ENCODE peak calls at places on chromosomes 12 and 14, in six cellular contexts. M is IMR-90, S is H9, G is H1, W is mesenchymal stem cell, V is trophoblast cell. E is an unnamed sample.
A peak's percentile ranks its signal among the peaks of the same experiment; 100 is the strongest.

GRCh38 chr12:116370004-116370404 is 92.5 kb upstream of the MED13L start:
- DNase-seq in V (peak; percentile 96), S (no peak), G (no peak), W (peak; percentile 91), M (peak; percentile 83), E (no peak)

GRCh38 chr14:57391609-57392195 is 1.3 kb downstream of the NAA30 start:
- DNase-seq in W (peak; percentile 33), S (no peak), G (no peak), M (peak; percentile 8), V (peak; percentile 8), E (no peak)

GRCh38 chr12:10025236-10025635 is 5.2 kb upstream of the CLEC9A start:
- DNase-seq in W (no peak), G (no peak), V (no peak), M (no peak), S (no peak), E (no peak)

GRCh38 chr12:22978962-22979361 is 354.0 kb downstream of the ETNK1 start:
- DNase-seq in W (peak; percentile 47), G (no peak), M (peak; percentile 95), V (peak; percentile 21), S (no peak), E (no peak)

GRCh38 chr12:15897433-15897832 is 13.7 kb upstream of the DERA start:
- DNase-seq in W (no peak), M (no peak), G (no peak), V (no peak), S (no peak), E (no peak)

GRCh38 chr14:71355324-71356201 is 448.3 kb downstream of the PCNX1 start:
- DNase-seq in G (no peak), M (peak; percentile 68), W (no peak), S (no peak), V (peak; percentile 12), E (no peak)

GRCh38 chr12:15532364-15532977 is 210.2 kb downstream of the PTPRO start:
- DNase-seq in M (peak; percentile 77), S (peak; percentile 72), G (peak; percentile 56), W (peak; percentile 69), V (peak; percentile 71), E (peak; percentile 40)

GRCh38 chr14:42736408-42736807 is 1129.7 kb downstream of the LRFN5 start:
- DNase-seq in V (no peak), G (no peak), M (no peak), S (no peak), W (no peak), E (no peak)

GRCh38 chr12:79183003-79183402 is 318.4 kb downstream of the SYT1 start:
- DNase-seq in V (no peak), G (no peak), M (peak; percentile 57), W (no peak), S (no peak), E (no peak)

GRCh38 chr12:83157604-83158003 is 470.9 kb downstream of the TMTC2 start:
- DNase-seq in S (no peak), M (no peak), G (no peak), W (no peak), V (no peak), E (no peak)

GRCh38 chr12:101862245-101862644 is 15.1 kb upstream of the DRAM1 start:
- DNase-seq in V (peak; percentile 83), W (no peak), M (no peak), S (no peak), G (no peak), E (no peak)

GRCh38 chr12:89351489-89352241 is 636 bp downstream of the DUSP6 start:
- DNase-seq in M (peak; percentile 35), S (no peak), V (peak; percentile 66), G (peak; percentile 67), W (no peak), E (no peak)

GRCh38 chr14:68816183-68816942 is 23.5 kb upstream of the ZFP36L1 start:
- DNase-seq in G (peak; percentile 99), S (peak; percentile 89), W (peak; percentile 91), V (peak; percentile 93), M (peak; percentile 86), E (peak; percentile 91)
- H2AFZ ChIP-seq in G (peak overlapping the region; percentile 77), S (no peak overlapping the region), W (peak overlapping the region; percentile 31), V (peak overlapping the region; percentile 51), M (peak overlapping the region; percentile 94), E (peak overlapping the region; percentile 91)

GRCh38 chr12:56159482-56160105 is 1.4 kb downstream of the MYL6 start:
- DNase-seq in S (no peak), G (no peak), M (no peak), V (no peak), W (no peak), E (no peak)

GRCh38 chr12:56155256-56155845 is 2.8 kb upstream of the MYL6 start:
- DNase-seq in W (no peak), S (no peak), G (no peak), M (no peak), V (no peak), E (no peak)

GRCh38 chr12:56158926-56159461 is 835 bp downstream of the MYL6 start:
- DNase-seq in M (peak; percentile 58), S (peak; percentile 86), G (peak; percentile 66), V (peak; percentile 63), W (peak; percentile 72), E (peak; percentile 46)

GRCh38 chr12:56158029-56158925 is at the start of gene MYL6:
- DNase-seq in V (peak; percentile 99), M (peak; percentile 99), S (peak; percentile 98), G (peak; percentile 91), W (peak; percentile 98), E (peak; percentile 93)

DNA sequence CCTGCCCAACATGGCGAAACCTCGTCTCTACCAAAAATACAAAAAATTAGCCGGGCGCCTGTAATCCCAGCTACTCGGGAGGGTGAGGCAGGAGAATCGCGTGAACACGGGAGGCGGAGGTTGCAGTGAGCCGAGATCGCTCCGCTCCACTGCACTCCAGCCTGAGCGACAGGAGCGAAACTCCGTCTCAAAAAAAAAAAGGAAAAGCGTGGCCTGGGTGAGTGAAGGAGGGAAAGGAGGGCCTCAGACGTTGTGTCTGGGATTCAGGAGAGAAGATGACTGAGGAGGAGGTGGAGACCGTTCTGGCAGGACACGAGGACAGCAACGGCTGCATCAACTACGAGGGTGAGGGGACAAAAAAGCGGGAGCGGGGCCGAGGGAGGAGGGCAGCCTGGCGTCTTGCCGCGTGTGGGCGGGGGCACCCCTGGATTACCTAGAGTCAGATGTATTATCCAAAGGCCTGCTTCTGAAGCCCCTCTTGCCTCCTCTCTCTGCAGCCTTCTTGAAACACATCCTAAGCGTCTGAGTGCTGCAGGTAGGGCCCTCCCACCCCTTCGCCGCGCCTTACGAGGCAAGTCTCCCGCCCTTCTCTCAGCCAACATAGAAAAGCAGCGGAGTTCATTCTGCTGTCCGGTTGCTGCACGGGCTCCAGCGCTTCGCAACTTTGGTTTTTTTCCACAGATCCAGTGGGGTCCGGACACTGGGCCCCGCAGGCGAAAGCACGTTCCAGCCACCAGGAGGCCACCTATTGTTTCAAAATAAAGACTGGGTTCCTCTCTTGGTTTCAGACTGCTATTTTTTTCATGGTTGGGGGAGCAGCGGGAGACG is 744 bp upstream of the MYL6 start:
- DNase-seq in G (peak; percentile 79), V (peak; percentile 95), S (peak; percentile 89), M (peak; percentile 83), W (peak; percentile 94), E (peak; percentile 83)
- H2BK5ac ChIP-seq in G (peak overlapping the region; percentile 84), V (peak overlapping the region; percentile 27), S (peak overlapping the region; percentile 75), M (peak overlapping the region; percentile 75), W (peak overlapping the region; percentile 19), E (no peak overlapping the region)

DNA sequence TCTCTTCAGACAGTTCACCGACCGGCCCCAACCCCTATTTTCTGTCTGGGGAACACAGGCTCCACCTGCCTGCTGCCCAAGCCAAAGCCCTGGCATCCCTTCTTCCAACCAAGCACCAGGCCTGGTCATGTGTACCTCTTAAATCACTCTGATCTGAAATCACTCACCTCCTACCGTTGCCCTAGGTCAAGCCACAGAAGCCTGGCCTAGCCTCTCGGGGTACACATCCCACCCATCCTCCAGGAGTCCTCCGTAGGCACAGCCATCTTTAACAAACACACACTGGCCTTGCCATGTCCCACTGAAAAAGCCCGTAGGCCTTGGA is 81.8 kb downstream of the IRF2BPL start:
- DNase-seq in S (no peak), M (no peak), W (no peak), G (no peak), V (no peak), E (no peak)
- H3K23ac ChIP-seq in S (no peak overlapping the region), M (peak overlapping the region; percentile 57), W (no peak overlapping the region), G (no peak overlapping the region), V (no peak overlapping the region), E (peak overlapping the region; percentile 5)

GRCh38 chr12:105738036-105738435 is 400.7 kb downstream of the NUAK1 start:
- DNase-seq in M (peak; percentile 55), V (no peak), S (no peak), W (peak; percentile 57), G (no peak), E (no peak)
- H2AFZ ChIP-seq in M (peak overlapping the region; percentile 53), V (no peak overlapping the region), S (no peak overlapping the region), W (no peak overlapping the region), G (no peak overlapping the region), E (no peak overlapping the region)